ENCODE peak calls at places on chromosomes 5 and 9, in seven cellular contexts. G is CD4-positive, alpha-beta T cell; A is heart left ventricle; O is A549; B is mammary epithelial cell; F is tibial nerve; V is adrenal gland. Q is an unnamed sample.

GRCh38 chr5:41617843-41618515 is 107.6 kb upstream of the PLCXD3 start:
- DNase-seq in O (no peak), F (no peak), B (no peak), A (no peak), G (no peak), V (no peak), Q (no peak)

GRCh38 chr5:17248999-17249634 is 31.7 kb downstream of the BASP1 start:
- DNase-seq in O (peak), F (no peak), V (no peak), A (no peak), G (no peak), B (peak), Q (no peak)

GRCh38 chr5:6728011-6728794 is 15.0 kb downstream of the TENT4A start:
- DNase-seq in A (no peak), F (no peak), B (no peak), V (no peak), O (no peak), G (no peak), Q (no peak)

GRCh38 chr5:113202904-113203716 is 226.5 kb downstream of the DCP2 start:
- DNase-seq in V (peak), B (no peak), G (no peak), O (no peak), A (peak), F (peak), Q (peak)

GRCh38 chr5:126801992-126802294 is 25.0 kb downstream of the LMNB1 start:
- DNase-seq in F (no peak), O (no peak), B (peak), A (no peak), G (no peak), V (no peak), Q (no peak)

GRCh38 chr5:98794414-98795080 is 21.1 kb downstream of the RGMB start:
- DNase-seq in B (no peak), F (no peak), G (no peak), O (no peak), V (no peak), A (no peak), Q (no peak)

GRCh38 chr5:41371741-41372140 is 138.7 kb downstream of the PLCXD3 start:
- DNase-seq in G (no peak), B (peak), A (no peak), V (no peak), F (no peak), O (peak), Q (no peak)

GRCh38 chr5:133048993-133049725 is 2.7 kb upstream of the HSPA4 start:
- DNase-seq in A (no peak), G (no peak), B (no peak), F (no peak), V (no peak), O (no peak), Q (no peak)

DNA sequence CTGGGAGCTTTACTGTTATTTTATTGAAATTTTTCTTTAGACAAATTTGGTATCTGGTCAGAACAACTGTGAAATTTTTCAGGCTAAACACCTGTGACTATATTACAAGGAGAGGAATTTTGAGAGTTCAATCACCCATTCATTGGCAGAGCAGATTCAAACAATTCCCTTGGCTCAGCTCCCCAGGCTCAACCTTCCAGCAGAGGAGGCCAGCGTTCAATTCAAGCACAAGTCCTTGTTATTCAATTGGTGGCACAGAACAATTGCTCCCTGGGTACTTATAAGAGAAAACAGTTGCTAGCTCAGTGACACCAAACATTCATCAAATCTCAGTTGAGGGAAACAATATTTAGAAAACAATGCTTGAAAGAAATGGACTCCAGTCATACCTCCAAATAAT is 83.3 kb downstream of the SUSD1 start:
- DNase-seq in A (no peak), B (no peak), G (no peak), V (no peak), F (no peak), O (no peak), Q (no peak)
- TF ChIP-seq CTCF in A (peak), B (peak), G (no peak), V (peak), F (no peak), O (peak), Q (peak)

DNA sequence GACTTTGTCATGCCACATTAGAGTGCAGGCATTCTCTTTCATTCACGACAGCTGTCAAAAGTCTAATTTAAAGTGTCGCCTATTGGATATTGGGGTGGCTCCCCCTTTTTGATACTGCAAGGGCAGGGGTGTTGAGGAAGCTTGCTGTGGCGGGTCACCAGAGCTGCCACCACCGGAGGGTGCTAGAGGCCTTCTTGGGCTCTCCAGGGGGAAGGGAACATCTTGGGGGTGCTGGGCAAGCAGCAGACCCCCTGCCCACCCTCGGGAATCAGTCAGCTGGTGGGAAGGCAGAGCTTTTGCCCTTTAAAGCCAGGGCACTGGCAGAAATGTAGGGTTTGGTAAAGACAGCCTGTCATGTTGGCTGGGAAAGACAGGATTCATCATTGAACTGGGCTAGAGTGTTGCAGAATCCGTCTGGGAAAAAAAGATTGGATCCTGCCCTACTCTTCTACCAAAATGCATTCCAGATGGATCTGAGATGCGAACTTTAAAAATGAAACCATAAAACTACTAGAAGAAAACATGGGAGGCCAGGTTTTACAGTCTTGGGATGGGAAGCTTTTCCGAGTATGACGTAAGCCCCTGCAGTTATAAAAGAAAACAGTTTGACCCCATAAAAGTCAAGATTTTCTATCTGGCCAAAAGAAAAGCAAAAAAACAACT is 22.3 kb downstream of the COL5A1 start:
- DNase-seq in O (no peak), V (no peak), G (no peak), A (peak), B (no peak), F (no peak), Q (no peak)
- TF ChIP-seq CTCF in O (peak), V (no peak), G (no peak), A (no peak), B (no peak), F (no peak), Q (no peak)

GRCh38 chr5:111072949-111073682 is 1.6 kb downstream of the TSLP start:
- DNase-seq in G (peak), V (peak), O (peak), B (peak), F (no peak), A (peak), Q (peak)
- TF ChIP-seq CTCF in G (no peak), V (no peak), O (no peak), B (peak), F (no peak), A (no peak), Q (no peak)

DNA sequence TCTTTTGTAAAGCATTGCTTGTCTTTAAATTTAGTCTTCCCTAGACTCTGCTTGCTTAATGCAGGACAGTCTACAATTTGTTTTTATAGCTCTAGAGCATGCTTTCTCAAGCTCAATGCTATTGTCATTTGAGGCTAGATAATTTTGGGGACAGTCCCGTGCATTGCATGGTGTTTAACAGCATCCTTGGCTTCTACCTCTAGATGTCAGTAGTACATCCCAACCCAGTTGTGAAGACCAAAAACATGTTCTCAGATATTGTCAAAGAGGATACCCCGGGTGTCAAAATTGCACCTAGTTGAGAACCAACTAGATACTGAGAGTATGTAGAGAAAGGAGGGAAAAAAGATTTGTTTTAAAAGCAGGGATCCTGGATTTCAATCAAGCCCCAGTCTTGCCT is 277.5 kb downstream of the CEMIP2 start:
- DNase-seq in A (no peak), O (peak), G (no peak), V (no peak), F (no peak), B (peak), Q (no peak)
- TF ChIP-seq CTCF in A (peak), O (peak), G (no peak), V (no peak), F (no peak), B (peak), Q (peak)

DNA sequence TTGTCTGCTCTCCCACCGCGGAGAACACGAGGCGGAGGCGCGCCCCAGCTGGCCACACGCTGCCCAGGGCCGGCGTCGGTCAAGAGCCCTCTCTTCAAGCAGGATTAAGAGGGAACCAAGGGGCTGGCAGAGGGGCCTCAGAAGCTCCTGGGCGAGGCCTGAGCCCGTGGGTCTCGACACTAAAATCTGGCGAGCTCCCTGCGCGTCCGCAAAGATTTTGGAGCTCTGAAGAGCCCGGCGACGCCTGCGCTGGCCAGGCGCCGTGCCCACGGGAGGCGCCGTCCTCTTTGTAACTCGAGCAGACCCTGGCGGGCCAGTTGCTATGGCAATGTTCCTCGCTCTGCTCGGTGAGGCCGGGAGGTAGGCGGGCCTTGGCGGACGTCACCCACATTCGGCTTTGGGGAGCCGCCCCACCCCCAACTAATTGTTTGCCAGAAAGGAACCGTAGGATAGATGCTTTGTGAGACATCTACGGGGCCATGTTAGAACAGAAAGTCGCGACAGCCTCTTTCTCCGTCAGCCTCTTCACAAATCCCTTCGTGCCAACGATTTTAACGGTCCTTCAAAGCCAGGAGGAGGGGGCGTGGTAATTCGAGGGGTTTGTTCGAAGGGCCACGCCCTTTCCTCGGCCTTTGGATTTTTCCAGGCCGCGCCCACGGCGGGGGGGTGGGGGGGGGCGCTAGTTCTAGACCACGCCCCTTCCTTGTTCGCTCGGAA is 735 bp upstream of the CNOT8 start:
- DNase-seq in G (peak), V (peak), A (peak), O (peak), B (peak), F (peak), Q (peak)
- TF ChIP-seq CTCF in G (no peak), V (no peak), A (peak), O (no peak), B (no peak), F (no peak), Q (no peak)

GRCh38 chr5:110333384-110333783 is 393.1 kb downstream of the TMEM232 start:
- DNase-seq in G (no peak), B (no peak), A (no peak), V (no peak), O (no peak), F (no peak), Q (no peak)
- TF ChIP-seq CTCF in G (no peak), B (peak), A (no peak), V (no peak), O (no peak), F (no peak), Q (peak)

Q was measured in neural crest cell.